ENCODE peak calls at places on chromosomes 16 and 17, in ten cellular contexts. M is fibroblast of lung, Y is upper lobe of left lung, R is fibroblast of mammary gland, G is neural progenitor cell, D is dorsolateral prefrontal cortex, J is left lung, C is A549, K is tibial artery, L is uterus. H is an unnamed sample.
A peak's percentile ranks its signal among the peaks of the same experiment; 100 is the strongest.

GRCh38 chr17:142876-143784 is 5.8 kb downstream of the SCGB1C2 start:
- DNase-seq in M (no peak), G (no peak), C (no peak), L (no peak), D (peak; percentile 25), Y (peak; percentile 15), R (no peak), K (peak; percentile 16), J (no peak), H (no peak)

GRCh38 chr17:57125866-57126265 is 40.8 kb downstream of the AKAP1 start:
- DNase-seq in D (no peak), C (no peak), R (no peak), G (no peak), J (no peak), M (no peak), K (no peak), L (no peak), Y (no peak), H (no peak)

GRCh38 chr17:21842332-21843317 is 150.3 kb downstream of the KCNJ18 start:
- DNase-seq in D (no peak), G (no peak), Y (no peak), K (no peak), M (no peak), C (no peak), R (no peak), J (peak; percentile 61), L (no peak), H (no peak)

GRCh38 chr16:65373095-65373494 is 251.2 kb upstream of the CDH11 start:
- DNase-seq in G (no peak), K (no peak), C (no peak), R (no peak), J (no peak), L (no peak), D (no peak), Y (no peak), M (no peak), H (no peak)

GRCh38 chr16:85888405-85889331 is 10.3 kb upstream of the IRF8 start:
- DNase-seq in J (no peak), K (no peak), D (no peak), L (no peak), G (no peak), R (peak; percentile 76), M (peak; percentile 85), C (peak; percentile 67), Y (no peak), H (peak; percentile 89)

GRCh38 chr16:78976212-78976611 is 624.3 kb downstream of the MAF start:
- DNase-seq in G (no peak), J (no peak), R (no peak), Y (no peak), D (no peak), K (no peak), L (no peak), M (no peak), C (no peak), H (no peak)

GRCh38 chr17:67944035-67944434 is 52.2 kb downstream of the C17orf58 start:
- DNase-seq in D (no peak), Y (no peak), G (no peak), J (no peak), M (no peak), C (no peak), R (no peak), K (no peak), L (no peak), H (no peak)

GRCh38 chr16:72877374-72878028 is 170.4 kb downstream of the ZFHX3 start:
- DNase-seq in M (peak; percentile 90), L (no peak), D (no peak), Y (no peak), C (peak; percentile 75), J (no peak), R (peak; percentile 83), K (no peak), G (no peak), H (peak; percentile 73)

GRCh38 chr16:2048116-2048543 is 345 bp downstream of the TSC2 start:
- DNase-seq in D (no peak), J (no peak), R (no peak), M (no peak), L (no peak), G (peak; percentile 66), K (no peak), Y (no peak), C (no peak), H (no peak)

GRCh38 chr17:65495255-65496060 is 66.0 kb downstream of the AXIN2 start:
- DNase-seq in R (no peak), L (no peak), J (no peak), C (no peak), M (peak; percentile 19), D (no peak), Y (peak; percentile 65), G (peak; percentile 88), K (no peak), H (no peak)

GRCh38 chr17:39921323-39921722 is 2.9 kb upstream of the GSDMB start:
- DNase-seq in M (no peak), L (no peak), K (no peak), D (no peak), G (no peak), C (no peak), J (no peak), R (no peak), Y (no peak), H (no peak)

GRCh38 chr16:66858740-66859396 is 14.7 kb downstream of the CA7 start:
- DNase-seq in G (no peak), K (no peak), R (peak; percentile 59), J (peak; percentile 86), L (no peak), D (no peak), Y (peak; percentile 85), C (no peak), M (peak; percentile 67), H (peak; percentile 42)

GRCh38 chr17:65656390-65657250 is 95.2 kb upstream of the AXIN2 start:
- DNase-seq in D (no peak), K (no peak), L (no peak), R (no peak), G (no peak), Y (no peak), C (peak; percentile 20), J (no peak), M (no peak), H (no peak)

GRCh38 chr17:73455767-73456166 is 144.0 kb upstream of the CDC42EP4 start:
- DNase-seq in G (no peak), C (no peak), K (no peak), M (no peak), Y (no peak), R (no peak), J (no peak), D (no peak), L (no peak), H (no peak)

DNA sequence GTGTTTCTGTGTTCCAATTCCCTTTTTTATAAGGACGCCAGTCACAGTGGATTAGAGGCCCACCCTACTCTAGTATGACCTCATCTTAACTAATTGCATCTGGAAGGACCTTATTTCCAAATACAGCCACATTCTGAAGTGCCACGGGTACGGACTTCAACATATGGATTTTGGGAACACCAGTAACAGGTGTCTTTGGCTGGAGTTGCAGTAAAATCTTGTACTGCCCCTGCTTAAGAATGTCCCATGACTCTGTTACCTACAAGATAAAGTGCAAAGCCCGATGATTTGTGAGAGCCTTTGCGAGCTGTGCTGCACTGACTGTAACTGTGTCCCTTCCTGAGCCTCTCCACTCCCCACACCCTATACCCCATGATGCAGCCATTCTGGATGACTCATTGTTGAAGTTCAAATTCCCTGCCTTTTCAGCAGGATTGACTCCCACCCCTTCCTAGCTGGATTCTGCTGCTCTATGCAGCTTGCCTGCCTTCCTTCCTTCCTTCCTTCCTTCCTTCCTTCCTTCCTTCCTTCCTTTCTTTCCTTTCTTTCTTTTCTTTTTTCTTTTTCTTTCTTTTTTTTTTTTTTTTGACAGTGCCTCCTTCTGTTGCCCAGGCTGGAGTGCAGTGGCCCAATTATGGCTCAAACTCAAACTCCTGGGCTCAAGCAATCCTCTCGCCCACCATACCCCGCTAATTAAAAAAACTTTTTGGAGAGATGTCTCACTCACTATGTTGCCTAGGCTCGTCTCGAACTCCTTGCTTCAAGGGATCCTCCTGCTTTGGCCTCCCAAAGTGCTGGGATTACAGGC is 2.1 kb downstream of the HCRT start:
- DNase-seq in C (peak; percentile 64), D (no peak), J (no peak), K (no peak), M (peak; percentile 44), Y (no peak), G (no peak), L (no peak), R (peak; percentile 57), H (peak; percentile 45)
- H3K4me3 ChIP-seq in C (peak overlapping the region; percentile 48), D (peak overlapping the region; percentile 63), J (peak overlapping the region; percentile 47), K (peak overlapping the region; percentile 53), M (peak overlapping the region; percentile 63), Y (peak overlapping the region; percentile 46), G (peak overlapping the region; percentile 44), L (no peak overlapping the region), R (peak overlapping the region; percentile 57), H (no peak overlapping the region)

DNA sequence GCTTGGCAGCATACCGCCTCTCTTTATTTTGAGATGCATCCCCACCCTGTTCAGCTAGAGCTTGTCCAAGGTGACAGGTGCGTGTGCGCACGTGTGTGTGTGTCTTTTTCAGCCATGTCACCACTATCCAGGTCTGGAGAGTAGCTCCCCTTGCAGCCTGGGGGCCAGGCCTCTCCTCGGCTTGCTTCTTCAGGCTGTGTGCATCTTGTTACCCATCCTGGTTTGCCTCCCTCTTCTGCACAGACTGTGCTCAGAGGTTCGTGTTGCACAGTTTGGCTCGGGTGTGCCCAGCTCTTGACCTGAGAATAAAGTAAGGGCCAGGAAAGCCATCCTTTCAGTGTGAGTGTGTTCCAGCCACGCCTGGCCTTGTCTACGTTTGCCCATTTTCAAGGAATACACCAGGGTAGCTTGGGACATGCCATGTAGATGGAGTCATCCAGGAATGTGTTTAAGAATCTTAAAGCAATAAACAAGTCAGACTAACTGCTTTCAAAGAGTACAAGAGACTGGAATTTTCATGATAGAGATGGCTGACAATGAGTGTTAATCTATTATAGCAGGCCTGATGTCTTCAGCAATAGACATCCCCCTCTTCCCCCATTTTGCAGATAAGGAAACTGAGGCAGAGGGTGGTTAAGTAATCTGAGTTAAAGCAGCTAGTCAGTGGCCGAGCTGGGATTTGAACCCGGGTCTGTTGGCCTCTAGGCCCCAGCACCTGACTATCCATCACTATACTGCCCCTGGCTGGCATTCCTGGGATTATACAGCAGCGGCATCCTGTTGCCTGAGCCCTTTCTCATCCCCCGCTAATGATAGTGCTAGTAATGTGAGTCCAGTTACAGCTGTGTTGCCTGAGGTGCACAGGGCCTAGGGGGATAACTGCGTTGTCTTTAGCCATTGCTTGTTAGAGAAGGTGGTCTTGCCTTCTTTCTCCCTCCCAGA is 77.9 kb downstream of the KSR1 start:
- DNase-seq in G (peak; percentile 54), M (peak; percentile 98), Y (no peak), K (no peak), J (no peak), R (peak; percentile 55), L (no peak), C (peak; percentile 78), D (no peak), H (peak; percentile 61)
- TF ChIP-seq CTCF in G (peak; percentile 25), M (no peak), Y (no peak), K (no peak), J (no peak), R (no peak), L (no peak), C (no peak), D (no peak), H (no peak)

GRCh38 chr17:2795412-2796163 is 650 bp upstream of the RAP1GAP2 start:
- DNase-seq in D (no peak), M (no peak), R (no peak), L (no peak), J (no peak), K (no peak), Y (no peak), C (no peak), G (no peak), H (no peak)
- H3K4me3 ChIP-seq in D (peak overlapping the region; percentile 13), M (no peak overlapping the region), R (no peak overlapping the region), L (no peak overlapping the region), J (no peak overlapping the region), K (no peak overlapping the region), Y (peak overlapping the region; percentile 35), C (no peak overlapping the region), G (no peak overlapping the region), H (no peak overlapping the region)

GRCh38 chr16:23024044-23024443 is 125.2 kb downstream of the USP31 start:
- DNase-seq in L (no peak), M (no peak), C (no peak), K (no peak), G (no peak), Y (no peak), J (no peak), R (no peak), D (no peak), H (no peak)
- TF ChIP-seq CTCF in L (no peak), M (no peak), C (no peak), K (no peak), G (no peak), Y (no peak), J (no peak), R (no peak), D (no peak), H (no peak)

H was measured in bronchial epithelial cell.